ENCODE peak calls at places on chromosomes 1 and 21, in five cellular contexts. B is lower lobe of right lung, W is choroid plexus epithelial cell, H is GM12864, P is SK-N-SH. K is an unnamed sample.
A peak's percentile ranks its signal among the peaks of the same experiment; 100 is the strongest.

GRCh38 chr1:62613890-62614289 is 16.6 kb downstream of the ANGPTL3 start:
- DNase-seq in H (no peak), W (peak; percentile 33), P (no peak), B (no peak), K (peak; percentile 20)

GRCh38 chr1:147539122-147539575 is 2.2 kb upstream of the BCL9 start:
- DNase-seq in B (no peak), W (peak; percentile 97), P (no peak), H (no peak), K (peak; percentile 94)

GRCh38 chr21:35323947-35324346 is 274.8 kb upstream of the RUNX1 start:
- DNase-seq in P (peak; percentile 54), W (peak; percentile 35), B (no peak), H (no peak), K (peak; percentile 19)

GRCh38 chr1:5164155-5164554 is 509.7 kb downstream of the AJAP1 start:
- DNase-seq in P (no peak), H (no peak), W (no peak), B (no peak), K (no peak)

GRCh38 chr1:106768501-106768900 is 288.0 kb upstream of the PRMT6 start:
- DNase-seq in W (peak; percentile 76), B (no peak), H (no peak), P (no peak), K (peak; percentile 54)

GRCh38 chr1:180210008-180210555 is 20.0 kb upstream of the LHX4 start:
- DNase-seq in P (no peak), B (peak; percentile 13), W (no peak), H (no peak), K (no peak)

GRCh38 chr1:230958370-230958769 is 20.3 kb downstream of the TTC13 start:
- DNase-seq in W (no peak), B (no peak), P (no peak), H (no peak), K (no peak)

GRCh38 chr1:60547821-60548220 is 474.3 kb upstream of the C1orf87 start:
- DNase-seq in B (no peak), H (no peak), P (no peak), W (no peak), K (no peak)

GRCh38 chr1:228373681-228374571 is 32.7 kb downstream of the TRIM11 start:
- DNase-seq in H (no peak), P (no peak), B (peak; percentile 45), W (no peak), K (no peak)

GRCh38 chr1:178374016-178374415 is 122.7 kb downstream of the CLEC20A start:
- DNase-seq in P (no peak), B (no peak), H (no peak), W (no peak), K (no peak)

GRCh38 chr1:27346991-27347627 is 5.3 kb downstream of the SYTL1 start:
- DNase-seq in W (no peak), B (no peak), P (no peak), H (no peak), K (no peak)

GRCh38 chr1:27351541-27352107 is 9.8 kb downstream of the SYTL1 start:
- DNase-seq in P (no peak), W (no peak), B (no peak), H (no peak), K (no peak)

GRCh38 chr1:27350673-27351540 is 9.1 kb downstream of the SYTL1 start:
- DNase-seq in W (peak; percentile 41), B (no peak), P (no peak), H (no peak), K (no peak)

GRCh38 chr1:27349784-27350672 is 8.2 kb downstream of the SYTL1 start:
- DNase-seq in P (peak; percentile 94), H (no peak), B (peak; percentile 83), W (peak; percentile 74), K (peak; percentile 76)

DNA sequence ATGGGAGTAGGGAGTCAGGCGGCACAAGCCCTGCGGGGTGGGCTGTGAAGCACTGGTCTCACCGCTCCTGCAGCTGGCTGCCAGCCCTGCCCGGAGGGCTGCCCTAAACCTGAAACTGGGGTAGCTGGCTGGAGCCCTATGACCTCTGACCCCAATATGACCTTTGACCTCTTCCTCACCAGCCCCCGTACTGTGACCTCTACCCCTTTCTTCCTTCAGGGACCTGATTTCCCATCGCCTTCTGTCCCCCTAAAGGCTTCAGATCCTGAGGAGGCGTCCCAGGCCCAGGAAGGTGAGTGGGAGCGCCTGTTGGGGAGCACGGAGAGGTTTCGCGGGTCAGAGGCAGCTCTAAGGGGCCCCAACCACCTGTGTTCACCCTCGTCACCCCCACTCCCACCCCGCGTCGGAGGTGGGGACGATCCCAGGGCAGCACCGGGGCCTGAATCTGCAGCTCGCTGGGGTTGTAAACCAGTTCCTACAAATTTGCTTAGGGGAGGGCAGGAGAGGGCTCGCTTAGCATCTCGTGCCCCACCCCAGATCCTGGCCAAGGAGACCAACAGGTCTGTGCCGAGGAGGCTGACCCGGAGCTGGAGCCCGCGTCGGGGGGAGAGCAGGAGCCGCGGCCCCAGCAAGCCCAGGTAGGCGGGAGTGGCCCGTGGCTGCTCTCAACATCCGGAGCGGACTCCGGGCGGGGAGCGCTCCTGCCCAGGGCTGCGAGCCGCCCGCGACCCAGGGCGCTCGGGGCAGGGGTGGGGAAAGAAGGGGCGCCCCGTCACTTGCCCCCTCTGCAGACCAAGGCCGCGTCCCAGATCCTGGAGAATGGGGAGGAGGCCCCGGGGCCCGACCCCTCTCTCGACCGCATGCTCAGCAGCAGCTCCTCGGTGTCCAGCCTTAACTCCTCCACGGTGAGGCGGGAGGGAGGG is 7.3 kb downstream of the SYTL1 start:
- DNase-seq in H (no peak), W (no peak), B (peak; percentile 87), P (peak; percentile 90), K (no peak)
- H3K4me3 ChIP-seq in H (peak overlapping the region; percentile 1), W (peak overlapping the region; percentile 49), B (peak overlapping the region; percentile 58), P (no peak overlapping the region), K (peak overlapping the region; percentile 43)

GRCh38 chr1:244236101-244236500 is 185.0 kb downstream of the ZBTB18 start:
- DNase-seq in W (peak; percentile 62), B (no peak), H (no peak), P (no peak), K (peak; percentile 50)

GRCh38 chr1:244230470-244230869 is 179.4 kb downstream of the ZBTB18 start:
- DNase-seq in B (no peak), H (no peak), W (no peak), P (no peak), K (no peak)

GRCh38 chr1:244231193-244231571 is 180.1 kb downstream of the ZBTB18 start:
- DNase-seq in W (peak; percentile 45), H (no peak), B (no peak), P (no peak), K (peak; percentile 44)

GRCh38 chr1:244234009-244234643 is 183.0 kb downstream of the ZBTB18 start:
- DNase-seq in P (no peak), W (no peak), B (no peak), H (no peak), K (no peak)

DNA sequence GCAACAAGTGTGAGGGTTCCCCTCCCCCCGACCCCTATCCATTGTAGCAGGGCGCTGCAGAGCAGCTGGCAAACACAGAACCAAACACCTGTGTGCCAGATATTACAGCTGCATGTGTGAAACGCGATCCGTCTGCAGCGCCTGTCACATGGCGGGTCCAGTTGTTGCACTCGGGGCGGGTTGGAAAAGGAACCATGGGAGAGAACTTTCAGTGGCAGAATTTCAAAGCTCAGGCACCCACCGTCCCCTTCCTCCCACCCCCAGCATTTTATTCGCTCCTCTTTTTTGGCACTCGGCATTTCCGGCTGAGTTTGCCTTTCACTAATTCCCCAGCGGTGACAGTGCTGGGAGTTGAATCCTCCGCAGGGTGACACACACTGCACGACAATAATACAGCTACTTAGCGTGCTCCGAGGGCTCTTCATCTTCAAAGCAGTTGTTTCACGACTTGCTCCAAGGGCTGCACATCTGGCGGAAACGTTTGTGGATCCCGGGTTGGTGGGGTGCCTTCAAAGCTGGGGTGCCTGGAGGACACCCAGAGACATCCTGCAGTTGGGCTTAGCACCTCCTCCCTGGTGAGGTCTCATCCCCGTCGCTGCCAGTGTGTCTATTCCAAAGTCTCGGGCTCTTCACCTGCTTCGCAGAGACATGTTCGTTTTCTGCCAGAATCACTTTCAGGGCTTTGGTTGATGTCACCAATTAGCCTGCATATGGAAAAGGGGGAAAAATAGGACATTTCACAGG is 180.7 kb downstream of the ZBTB18 start:
- DNase-seq in H (no peak), B (no peak), P (peak; percentile 66), W (peak; percentile 57), K (peak; percentile 33)
- TF ChIP-seq CTCF in H (no peak), B (no peak), P (no peak), W (no peak), K (no peak)

GRCh38 chr1:173827611-173828010 is 2.9 kb upstream of the CENPL start:
- DNase-seq in B (no peak), P (no peak), H (no peak), W (peak; percentile 10), K (no peak)

GRCh38 chr1:173823776-173824314 is 628 bp upstream of the DARS2 start:
- DNase-seq in B (no peak), W (no peak), H (no peak), P (no peak), K (no peak)

GRCh38 chr1:173824315-173825081 is at the start of the genes CENPL and DARS2:
- DNase-seq in H (peak; percentile 96), B (peak; percentile 97), P (peak; percentile 85), W (peak; percentile 99), K (peak; percentile 99)

GRCh38 chr1:173818459-173818858 is 6.0 kb upstream of the DARS2 start:
- DNase-seq in B (no peak), W (no peak), P (no peak), H (no peak), K (no peak)

DNA sequence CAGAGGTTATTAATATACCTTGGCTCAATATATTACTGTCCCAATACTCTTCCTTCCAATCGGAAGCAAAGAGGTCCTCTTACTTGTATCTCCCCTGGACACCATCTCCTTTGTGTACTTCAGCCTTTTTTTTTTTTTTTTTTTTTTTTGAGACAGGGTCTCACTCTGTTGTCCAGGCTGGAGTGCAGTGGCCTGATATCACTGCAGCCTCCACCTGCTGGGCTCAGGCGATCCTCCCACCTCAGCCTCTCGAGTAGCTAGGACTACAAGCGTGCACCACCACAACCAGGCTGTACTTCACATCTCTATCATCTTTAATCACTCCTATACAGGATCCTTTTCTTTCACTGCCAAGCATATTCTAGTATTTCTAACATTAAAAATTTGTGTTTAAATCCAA is 2.8 kb upstream of the DARS2 start:
- DNase-seq in H (no peak), W (no peak), B (no peak), P (no peak), K (no peak)
- H3K4me3 ChIP-seq in H (no peak overlapping the region), W (no peak overlapping the region), B (no peak overlapping the region), P (no peak overlapping the region), K (no peak overlapping the region)

DNA sequence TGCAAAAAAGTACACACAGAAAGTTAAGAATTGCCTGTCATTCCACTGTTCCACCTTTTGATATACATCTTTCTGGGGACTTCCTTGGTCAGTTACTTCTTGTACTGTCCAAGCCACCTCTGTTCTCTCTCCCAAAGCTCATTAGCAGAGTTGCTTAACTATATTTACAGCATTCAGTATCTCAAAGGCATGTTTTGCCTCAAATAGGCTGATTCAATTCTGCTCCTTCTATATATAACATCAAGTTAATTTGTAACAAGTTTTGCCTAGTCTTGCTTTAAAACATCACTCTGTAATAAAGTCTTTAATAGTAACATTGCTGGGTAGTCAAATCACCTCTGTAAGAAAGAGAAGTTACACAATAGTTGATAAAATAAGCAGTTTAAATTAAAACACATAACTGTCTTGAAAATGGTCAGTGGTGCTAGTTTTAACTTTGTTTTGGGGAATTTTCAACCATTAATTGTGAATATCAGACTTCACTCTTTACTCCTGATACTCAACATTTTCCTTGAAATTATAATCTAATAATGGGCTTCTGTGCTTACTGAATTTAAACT is 35.7 kb downstream of the EDARADD start:
- DNase-seq in P (no peak), H (no peak), W (no peak), B (no peak), K (no peak)
- TF ChIP-seq CTCF in P (no peak), H (no peak), W (no peak), B (no peak), K (no peak)

GRCh38 chr1:34928066-34928864 is 1.2 kb downstream of the DLGAP3 start:
- DNase-seq in W (no peak), B (no peak), P (peak; percentile 45), H (no peak), K (no peak)
- H3K4me3 ChIP-seq in W (no peak overlapping the region), B (no peak overlapping the region), P (no peak overlapping the region), H (peak overlapping the region; percentile 24), K (no peak overlapping the region)

K was measured in fibroblast of pulmonary artery.